ENCODE peak calls at places on chromosomes 2 and 18, in four cellular contexts. N is amygdala, D is NCI-H1092 treated with DMSO at 0.1 percent for 48 hours, K is WERI-Rb-1. L is an unnamed sample.

GRCh38 chr2:179201884-179202283 is 62.7 kb downstream of the SESTD1 start:
- DNase-seq in N (no peak), D (no peak), K (no peak), L (no peak)

GRCh38 chr2:120710256-120710655 is 25.4 kb upstream of the GLI2 start:
- DNase-seq in N (no peak), D (no peak), K (no peak), L (no peak)

GRCh38 chr18:25875574-25875973 is 214.8 kb downstream of the SS18 start:
- DNase-seq in N (no peak), D (no peak), K (no peak), L (no peak)

GRCh38 chr2:184444217-184444616 is 154.1 kb upstream of the ZNF804A start:
- DNase-seq in N (no peak), D (no peak), K (no peak), L (no peak)

GRCh38 chr18:3798032-3798431 is 348.1 kb downstream of the TGIF1 start:
- DNase-seq in N (no peak), D (no peak), K (no peak), L (no peak)

GRCh38 chr2:174577967-174578589 is 19.5 kb downstream of the WIPF1 start:
- DNase-seq in N (no peak), D (no peak), K (no peak), L (no peak)

GRCh38 chr2:133442393-133442792 is 125.9 kb downstream of the NCKAP5 start:
- DNase-seq in N (no peak), D (no peak), K (no peak), L (no peak)

GRCh38 chr2:11681722-11682589 is 12.0 kb upstream of the NTSR2 start:
- DNase-seq in N (no peak), D (peak), K (peak), L (peak)

GRCh38 chr18:32831781-32832180 is 59.0 kb upstream of the KLHL14 start:
- DNase-seq in N (no peak), D (no peak), K (no peak), L (no peak)

GRCh38 chr2:229974271-229974670 is 52.0 kb downstream of the FBXO36 start:
- DNase-seq in N (no peak), D (no peak), K (no peak), L (no peak)

GRCh38 chr2:218857371-218858137 is 2.1 kb upstream of the WNT6 start:
- DNase-seq in N (no peak), D (no peak), K (no peak), L (no peak)

GRCh38 chr2:14756981-14757657 is 124.6 kb downstream of the LRATD1 start:
- DNase-seq in N (no peak), D (no peak), K (no peak), L (no peak)

GRCh38 chr18:59084286-59084779 is 55.4 kb upstream of the SEC11C start:
- DNase-seq in N (peak), D (peak), K (peak), L (peak)

GRCh38 chr18:49250819-49251388 is 209.5 kb downstream of the DYM start:
- DNase-seq in N (no peak), D (peak), K (peak), L (no peak)

GRCh38 chr2:186570587-186570986 is 19.3 kb upstream of the ITGAV start:
- DNase-seq in N (no peak), D (no peak), K (no peak), L (no peak)

GRCh38 chr18:2304378-2305175 is 266.7 kb downstream of the METTL4 start:
- DNase-seq in N (no peak), D (no peak), K (no peak), L (no peak)

GRCh38 chr2:10087360-10087759 is 7.1 kb upstream of the CYS1 start:
- DNase-seq in N (no peak), D (no peak), K (no peak), L (no peak)

GRCh38 chr2:231597014-231597611 is 4.4 kb downstream of the TEX44 start:
- DNase-seq in N (peak), D (no peak), K (no peak), L (no peak)

GRCh38 chr2:19879115-19879514 is 22.7 kb downstream of the TTC32 start:
- DNase-seq in N (no peak), D (no peak), K (no peak), L (no peak)

GRCh38 chr2:47535991-47536390 is 133.0 kb downstream of the MSH2 start:
- DNase-seq in N (no peak), D (no peak), K (no peak), L (no peak)

GRCh38 chr18:23066504-23067039 is 68.7 kb upstream of the CABLES1 start:
- DNase-seq in N (no peak), D (no peak), K (peak), L (no peak)

GRCh38 chr2:161871113-161871512 is 202.9 kb downstream of the DPP4 start:
- DNase-seq in N (no peak), D (no peak), K (no peak), L (no peak)

GRCh38 chr2:124804014-124804940 is 779.2 kb downstream of the CNTNAP5 start:
- DNase-seq in N (no peak), D (peak), K (peak), L (peak)

GRCh38 chr2:182827182-182827879 is 39.1 kb downstream of the FRZB start:
- DNase-seq in N (no peak), D (no peak), K (no peak), L (no peak)

GRCh38 chr2:209663149-209663548 is 108.5 kb upstream of the UNC80 start:
- DNase-seq in N (no peak), D (peak), K (no peak), L (no peak)

GRCh38 chr2:148603562-148603920 is 41.0 kb upstream of the EPC2 start:
- DNase-seq in N (no peak), D (no peak), K (no peak), L (no peak)

GRCh38 chr2:95115418-95115817 is 6.2 kb downstream of the MRPS5 start:
- DNase-seq in N (peak), D (peak), K (peak), L (peak)

GRCh38 chr2:44362207-44363015 is 664 bp downstream of the CAMKMT start:
- DNase-seq in N (peak), D (peak), K (peak), L (no peak)